ENCODE peak calls at places on chromosomes 16 and 17, in five cellular contexts. H is Daoy; T is CMK; X is stimulated activated CD4-positive, alpha-beta T cell treated with anti-CD3 and anti-CD28 coated beads, TNF-alpha, amount 100 ng/mL, for 4 hours; P is activated T-helper 1 cell treated with Interleukin-2 at 50 U/mL for 16 hours. C is an unnamed sample.

GRCh38 chr16:68718596-68718995 is 18.5 kb upstream of the CDH1 start:
- DNase-seq in X (no peak), H (no peak), P (no peak), T (no peak), C (no peak)

GRCh38 chr17:48247603-48248002 is 140.0 kb downstream of the SNX11 start:
- DNase-seq in H (no peak), X (no peak), P (no peak), T (no peak), C (no peak)

GRCh38 chr16:11759163-11759834 is 16.6 kb upstream of the TXNDC11 start:
- DNase-seq in X (no peak), H (no peak), T (no peak), P (no peak), C (no peak)

GRCh38 chr16:30018731-30019158 is 4.3 kb upstream of the C16orf92 start:
- DNase-seq in P (no peak), T (no peak), X (no peak), H (peak), C (no peak)

GRCh38 chr17:10198509-10199249 is at the start of gene GAS7:
- DNase-seq in H (peak), P (peak), X (peak), T (no peak), C (peak)

GRCh38 chr17:61306003-61306402 is 93.6 kb upstream of the TBX2 start:
- DNase-seq in P (no peak), X (no peak), H (no peak), T (no peak), C (no peak)

GRCh38 chr16:19701091-19701490 is 16.9 kb downstream of the KNOP1 start:
- DNase-seq in H (no peak), T (no peak), P (no peak), X (no peak), C (no peak)

GRCh38 chr16:75099738-75100615 is 16.6 kb downstream of the LDHD start:
- DNase-seq in H (peak), X (no peak), T (peak), P (no peak), C (peak)

GRCh38 chr16:72740346-72740745 is 307.6 kb downstream of the ZFHX3 start:
- DNase-seq in P (no peak), T (no peak), H (no peak), X (no peak), C (no peak)

GRCh38 chr17:67574658-67575293 is 143.0 kb upstream of the NOL11 start:
- DNase-seq in X (no peak), T (no peak), P (no peak), H (no peak), C (no peak)

GRCh38 chr17:1736348-1737281 is 6.1 kb upstream of the SERPINF2 start:
- DNase-seq in P (no peak), H (peak), T (no peak), X (no peak), C (no peak)

GRCh38 chr17:71398706-71399620 is 721.9 kb upstream of the SOX9 start:
- DNase-seq in P (no peak), X (no peak), H (no peak), T (no peak), C (no peak)

GRCh38 chr16:51545951-51546350 is 394.9 kb upstream of the SALL1 start:
- DNase-seq in P (no peak), X (no peak), T (no peak), H (no peak), C (no peak)

GRCh38 chr17:78868391-78868790 is 27.8 kb upstream of the USP36 start:
- DNase-seq in H (peak), P (no peak), X (no peak), T (no peak), C (no peak)

GRCh38 chr16:4536391-4537106 is 2.0 kb downstream of the CDIP1 start:
- DNase-seq in H (no peak), T (no peak), X (no peak), P (no peak), C (no peak)

GRCh38 chr17:50125420-50125997 is 4.5 kb downstream of the SAMD14 start:
- DNase-seq in H (no peak), X (no peak), P (no peak), T (no peak), C (no peak)

GRCh38 chr16:24825696-24826095 is 20.1 kb upstream of the SLC5A11 start:
- DNase-seq in T (no peak), H (no peak), P (no peak), X (no peak), C (no peak)

GRCh38 chr17:40303706-40304450 is 5.1 kb upstream of the RARA start:
- DNase-seq in X (no peak), P (no peak), H (peak), T (no peak), C (no peak)

GRCh38 chr16:726438-727290 is at the start of the genes CCDC78 and HAGHL:
- DNase-seq in P (peak), X (no peak), T (peak), H (peak), C (peak)

GRCh38 chr17:8900626-8901585 is 33.4 kb upstream of the PIK3R6 start:
- DNase-seq in H (no peak), P (no peak), T (peak), X (no peak), C (no peak)

GRCh38 chr17:79046501-79047280 is 22.7 kb downstream of the C1QTNF1 start:
- DNase-seq in P (no peak), T (no peak), X (no peak), H (no peak), C (no peak)

GRCh38 chr17:75105269-75106080 is 4.3 kb upstream of the ARMC7 start:
- DNase-seq in T (no peak), P (no peak), X (no peak), H (peak), C (peak)

GRCh38 chr17:81579821-81580321 is 27.7 kb upstream of the FAAP100 start:
- DNase-seq in H (peak), T (no peak), X (no peak), P (no peak), C (no peak)

GRCh38 chr16:85435298-85435697 is 177.8 kb upstream of the GSE1 start:
- DNase-seq in T (no peak), H (no peak), X (no peak), P (no peak), C (peak)

GRCh38 chr17:80950466-80951120 is 41.0 kb upstream of the CHMP6 start:
- DNase-seq in X (no peak), P (no peak), H (no peak), T (no peak), C (no peak)

GRCh38 chr17:60039096-60039495 is 39.6 kb downstream of the HEATR6 start:
- DNase-seq in H (peak), X (no peak), T (no peak), P (no peak), C (no peak)

GRCh38 chr17:5772720-5773119 is 188.4 kb upstream of the NLRP1 start:
- DNase-seq in H (peak), P (no peak), X (no peak), T (no peak), C (no peak)

GRCh38 chr17:4951486-4951885 is 567 bp downstream of the ENO3 start:
- DNase-seq in X (no peak), T (no peak), H (no peak), P (no peak), C (no peak)

GRCh38 chr16:55836158-55836611 is 3.3 kb upstream of the CES1 start:
- DNase-seq in X (no peak), P (no peak), T (no peak), H (no peak), C (no peak)

GRCh38 chr16:12170103-12171025 is 193.8 kb downstream of the SNX29 start:
- DNase-seq in H (peak), P (no peak), T (no peak), X (no peak), C (no peak)

GRCh38 chr16:57810197-57811024 is 8.1 kb upstream of the KIFC3 start:
- DNase-seq in T (peak), X (peak), H (peak), P (peak), C (peak)

GRCh38 chr17:20095366-20096080 is 86.4 kb downstream of the SPECC1 start:
- DNase-seq in P (no peak), T (no peak), H (peak), X (no peak), C (no peak)

GRCh38 chr16:679808-680624 is at the start of gene STUB1:
- DNase-seq in X (peak), P (peak), H (peak), T (no peak), C (peak)